ENCODE peak calls at places on chromosomes 13 and 19, in eight cellular contexts. Y, A, Q, K, V, S, P and W are unnamed samples.

GRCh38 chr13:105377452-105377851 is 1158.0 kb downstream of the EFNB2 start:
- DNase-seq in A (no peak), Y (no peak), V (no peak), Q (no peak), K (no peak), P (no peak), S (no peak), W (no peak)

GRCh38 chr19:3699741-3700241 is 477 bp downstream of the PIP5K1C start:
- DNase-seq in K (no peak), P (no peak), Y (no peak), A (no peak), S (no peak), V (no peak), Q (no peak), W (no peak)

GRCh38 chr19:7845390-7846179 is 15.6 kb downstream of the EVI5L start:
- DNase-seq in K (no peak), Y (no peak), P (no peak), A (no peak), V (no peak), S (no peak), Q (no peak), W (no peak)

GRCh38 chr19:7312816-7313215 is 18.6 kb upstream of the INSR start:
- DNase-seq in Q (no peak), V (no peak), A (no peak), P (no peak), K (no peak), S (no peak), Y (no peak), W (no peak)

GRCh38 chr19:31139871-31140505 is 209.2 kb downstream of the TSHZ3 start:
- DNase-seq in K (no peak), S (no peak), Y (no peak), V (peak), Q (no peak), P (peak), A (no peak), W (peak)

GRCh38 chr13:46541210-46541609 is 11.8 kb upstream of the LRCH1 start:
- DNase-seq in A (no peak), K (no peak), Y (no peak), P (no peak), Q (no peak), S (no peak), V (no peak), W (no peak)

GRCh38 chr19:44841255-44841654 is 4.8 kb upstream of the NECTIN2 start:
- DNase-seq in P (no peak), K (no peak), V (no peak), Y (no peak), Q (no peak), S (no peak), A (no peak), W (no peak)

GRCh38 chr13:113906566-113906965 is 42.7 kb upstream of the GAS6 start:
- DNase-seq in K (no peak), P (peak), Y (no peak), Q (peak), V (no peak), S (peak), A (peak), W (peak)

GRCh38 chr13:21445759-21446158 is 13.3 kb downstream of the ZDHHC20 start:
- DNase-seq in A (no peak), V (no peak), P (no peak), K (no peak), Y (no peak), Q (no peak), S (no peak), W (no peak)

GRCh38 chr13:48437381-48437780 is 24.5 kb upstream of the LPAR6 start:
- DNase-seq in P (no peak), V (no peak), S (peak), K (no peak), Q (peak), Y (no peak), A (no peak), W (no peak)

GRCh38 chr13:40656358-40656757 is 10.1 kb downstream of the FOXO1 start:
- DNase-seq in S (no peak), V (no peak), Y (no peak), Q (no peak), P (no peak), A (no peak), K (no peak), W (no peak)